ENCODE peak calls at places on chromosomes 7 and 10, in five cellular contexts. I is HepG2, L is H1, N is GM12878, V is K562. S is an unnamed sample.

GRCh38 chr7:80686576-80686975 is 48.1 kb downstream of the CD36 start:
- DNase-seq in N (no peak), V (no peak), L (no peak), I (no peak), S (no peak)

GRCh38 chr7:151087247-151088018 is 1.2 kb downstream of the AGAP3 start:
- DNase-seq in L (no peak), N (no peak), I (peak; percentile 35), V (peak; percentile 80), S (no peak)

GRCh38 chr10:47412869-47413268 is 28.8 kb upstream of the ZNF488 start:
- DNase-seq in N (no peak), L (no peak), I (peak; percentile 35), V (no peak), S (no peak)

GRCh38 chr7:69775231-69775771 is 177.0 kb downstream of the AUTS2 start:
- DNase-seq in N (no peak), L (no peak), I (no peak), V (no peak), S (no peak)

GRCh38 chr7:134618756-134619530 is 27.7 kb upstream of the BPGM start:
- DNase-seq in N (no peak), L (no peak), I (no peak), V (no peak), S (no peak)

GRCh38 chr7:67937717-67938191 is 941.1 kb downstream of the TYW1 start:
- DNase-seq in L (no peak), V (no peak), I (no peak), N (no peak), S (no peak)

GRCh38 chr10:102735065-102735562 is 8.6 kb upstream of the WBP1L start:
- DNase-seq in N (no peak), I (no peak), L (no peak), V (peak; percentile 69), S (no peak)

GRCh38 chr7:1558841-1559625 is 3.0 kb upstream of the TMEM184A start:
- DNase-seq in V (no peak), I (no peak), N (no peak), L (no peak), S (no peak)

GRCh38 chr10:17092986-17093803 is 36.4 kb downstream of the CUBN start:
- DNase-seq in L (no peak), N (no peak), V (no peak), I (no peak), S (no peak)

GRCh38 chr10:102721954-102722353 is 7.5 kb downstream of the SFXN2 start:
- DNase-seq in V (no peak), I (no peak), N (no peak), L (no peak), S (no peak)

GRCh38 chr7:149732111-149732561 is 41.3 kb downstream of the ZNF467 start:
- DNase-seq in I (no peak), N (no peak), L (no peak), V (no peak), S (no peak)
- TF ChIP-seq SRF in I (no peak), N (no peak), L (no peak), V (no peak), S (no peak)

DNA sequence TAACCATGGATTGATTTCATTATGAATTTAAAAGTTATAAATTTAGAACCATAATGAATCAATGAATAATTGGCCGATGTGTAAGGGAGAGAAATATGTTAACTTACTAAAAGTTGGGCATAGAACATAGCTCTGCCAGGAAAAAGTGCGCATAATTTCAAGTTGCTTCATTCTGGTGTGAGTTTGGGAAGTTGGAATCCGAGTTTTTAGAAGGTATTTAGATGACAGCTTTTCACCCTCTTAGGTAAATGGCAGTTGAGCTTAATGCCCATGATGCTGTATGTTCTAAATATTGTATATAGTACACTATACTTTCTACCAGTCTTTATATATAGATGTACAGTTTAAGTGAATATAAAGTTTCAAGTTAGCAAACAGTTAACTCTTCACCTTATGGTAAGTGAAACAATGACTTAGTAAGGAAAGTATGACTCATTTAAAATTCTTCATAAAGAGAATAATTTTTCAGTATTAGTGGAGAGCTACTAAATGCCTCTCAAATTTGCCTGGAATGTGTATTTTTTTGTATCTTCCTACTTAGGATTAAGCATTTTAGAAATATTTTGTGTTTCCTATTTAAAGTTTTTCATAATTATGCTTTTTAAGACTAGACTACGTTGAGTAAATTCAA is 1.6 kb downstream of the C1GALT1 start:
- DNase-seq in V (no peak), N (no peak), L (no peak), I (no peak), S (no peak)
- TF ChIP-seq RAD21 in V (no peak), N (no peak), L (no peak), I (no peak), S (no peak)

DNA sequence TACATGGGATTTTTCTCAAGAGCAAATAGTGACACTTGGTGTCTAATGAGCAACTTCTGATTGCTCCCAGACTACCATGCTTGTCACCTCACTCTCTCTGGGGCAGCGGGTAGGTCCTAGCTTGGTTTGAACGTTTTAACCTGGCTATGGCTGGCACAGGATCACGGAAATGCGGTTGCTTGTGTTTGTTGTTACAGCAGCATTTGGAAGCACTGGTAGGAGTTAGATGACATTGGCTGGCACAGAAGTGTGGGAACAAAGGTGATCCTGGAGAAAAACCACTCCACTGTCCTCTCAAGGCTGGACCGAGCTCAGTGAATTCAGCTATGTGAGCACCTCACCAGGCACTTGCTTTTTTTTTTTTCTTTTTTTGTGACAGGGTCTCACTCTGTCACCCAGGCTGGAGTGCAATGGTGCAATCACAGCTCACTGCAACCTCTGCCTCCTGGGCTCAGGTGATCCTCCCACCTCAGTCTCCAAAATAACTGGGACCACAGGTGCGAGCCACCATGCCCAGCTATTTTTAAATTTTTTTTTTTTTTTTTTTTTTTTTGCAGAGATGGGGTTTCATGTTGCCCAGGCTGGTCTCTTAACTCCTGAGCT is 3.5 kb upstream of the PFKFB3 start:
- DNase-seq in V (no peak), I (no peak), N (no peak), L (no peak), S (no peak)
- TF ChIP-seq YY1 in V (no peak), I (no peak), N (no peak), L (no peak), S (no peak)

GRCh38 chr10:70458329-70459060 is 17.0 kb upstream of the NODAL start:
- DNase-seq in I (no peak), N (no peak), V (peak; percentile 72), L (no peak), S (no peak)
- TF ChIP-seq SRF in I (no peak), N (no peak), V (no peak), L (no peak), S (no peak)

GRCh38 chr10:113025487-113025886 is 75.4 kb downstream of the TCF7L2 start:
- DNase-seq in I (no peak), N (no peak), L (no peak), V (no peak), S (no peak)

GRCh38 chr10:113024930-113025329 is 74.9 kb downstream of the TCF7L2 start:
- DNase-seq in N (no peak), V (no peak), L (no peak), I (no peak), S (no peak)

GRCh38 chr10:113027230-113027573 is 77.2 kb downstream of the TCF7L2 start:
- DNase-seq in I (no peak), N (no peak), V (no peak), L (no peak), S (no peak)

GRCh38 chr10:113027574-113028392 is 77.7 kb downstream of the TCF7L2 start:
- DNase-seq in L (no peak), N (no peak), V (no peak), I (peak; percentile 42), S (no peak)

DNA sequence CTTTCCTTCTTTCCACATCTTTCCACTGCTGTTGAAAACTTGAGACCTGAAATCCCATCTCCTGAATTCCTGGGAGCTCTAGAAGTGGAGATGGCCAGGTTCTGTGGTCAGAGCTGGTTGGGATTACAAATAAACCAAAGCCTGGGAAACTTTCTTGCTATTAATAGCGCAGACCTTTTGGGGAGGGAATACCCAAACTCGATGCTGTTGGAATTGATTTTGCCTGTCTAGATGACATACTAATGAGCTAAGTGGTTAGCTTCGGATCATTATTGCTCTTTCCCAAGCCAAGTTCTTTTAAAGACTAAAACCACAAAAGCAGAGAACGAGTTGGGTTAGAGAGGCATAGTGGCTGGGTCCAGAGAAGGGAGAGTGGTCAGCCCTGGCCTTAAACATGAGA is 76.6 kb downstream of the TCF7L2 start:
- DNase-seq in L (no peak), V (no peak), N (no peak), I (no peak), S (no peak)
- TF ChIP-seq RAD21 in L (no peak), V (no peak), N (no peak), I (no peak), S (no peak)

GRCh38 chr7:96167424-96167823 is 154.5 kb downstream of the SLC25A13 start:
- DNase-seq in N (peak; percentile 9), V (no peak), L (no peak), I (no peak), S (no peak)
- TF ChIP-seq YY1 in N (no peak), V (no peak), L (no peak), I (no peak), S (no peak)

GRCh38 chr7:8058852-8059251 is 90.3 kb downstream of the GLCCI1 start:
- DNase-seq in L (no peak), N (no peak), V (no peak), I (no peak), S (no peak)

GRCh38 chr7:8064828-8065227 is 96.2 kb downstream of the GLCCI1 start:
- DNase-seq in I (no peak), V (no peak), N (no peak), L (no peak), S (no peak)

GRCh38 chr7:8065356-8065813 is 96.8 kb downstream of the GLCCI1 start:
- DNase-seq in V (no peak), L (no peak), I (no peak), N (no peak), S (no peak)

GRCh38 chr7:8060241-8060640 is 91.6 kb downstream of the GLCCI1 start:
- DNase-seq in N (no peak), V (no peak), I (no peak), L (no peak), S (no peak)

GRCh38 chr7:8063706-8064297 is 95.2 kb downstream of the GLCCI1 start:
- DNase-seq in V (no peak), N (no peak), I (no peak), L (no peak), S (no peak)
- TF ChIP-seq SRF in V (no peak), N (no peak), I (no peak), L (no peak), S (no peak)

S was measured in HCT116.